ENCODE peak calls at places on chromosomes 11 and 22, in seven cellular contexts. X, Z, J, H, F, Q and R are unnamed samples.

GRCh38 chr11:7927635-7928034 is 3.4 kb downstream of the OR10A6 start:
- DNase-seq in X (no peak), Z (no peak), J (no peak), H (no peak), F (no peak), Q (no peak), R (no peak)

GRCh38 chr11:128477811-128478210 is 109.5 kb downstream of the ETS1 start:
- DNase-seq in X (no peak), Z (no peak), J (no peak), H (no peak), F (no peak), Q (no peak), R (no peak)

GRCh38 chr11:131737357-131737756 is 366.9 kb downstream of the NTM start:
- DNase-seq in X (no peak), Z (no peak), J (no peak), H (no peak), F (no peak), Q (no peak), R (no peak)

GRCh38 chr11:14539867-14540475 is 19.8 kb upstream of the PSMA1 start:
- DNase-seq in X (no peak), Z (no peak), J (no peak), H (no peak), F (no peak), Q (no peak), R (no peak)

GRCh38 chr11:118006153-118006534 is 19.9 kb downstream of the IL10RA start:
- DNase-seq in X (no peak), Z (no peak), J (no peak), H (no peak), F (no peak), Q (no peak), R (no peak)

GRCh38 chr22:46122511-46122971 is 27.8 kb upstream of the PPARA start:
- DNase-seq in X (peak; percentile 89), Z (no peak), J (peak; percentile 95), H (peak; percentile 75), F (peak; percentile 74), Q (peak; percentile 76), R (peak; percentile 72)

GRCh38 chr11:57649826-57650738 is at the start of gene YPEL4:
- DNase-seq in X (peak; percentile 89), Z (no peak), J (peak; percentile 88), H (peak; percentile 40), F (peak; percentile 79), Q (peak; percentile 50), R (no peak)

GRCh38 chr22:17501679-17502285 is 61.5 kb upstream of the SLC25A18 start:
- DNase-seq in X (peak; percentile 55), Z (no peak), J (peak; percentile 69), H (no peak), F (peak; percentile 20), Q (no peak), R (peak; percentile 26)

GRCh38 chr11:106787454-106787853 is 230.8 kb downstream of the GUCY1A2 start:
- DNase-seq in X (no peak), Z (no peak), J (no peak), H (no peak), F (no peak), Q (no peak), R (no peak)

GRCh38 chr11:64694821-64695365 is 28.1 kb downstream of the NRXN2 start:
- DNase-seq in X (peak; percentile 75), Z (no peak), J (peak; percentile 90), H (no peak), F (no peak), Q (no peak), R (no peak)

GRCh38 chr11:97772696-97773095 is 1248.1 kb upstream of the CNTN5 start:
- DNase-seq in X (no peak), Z (no peak), J (peak; percentile 11), H (no peak), F (no peak), Q (no peak), R (no peak)

GRCh38 chr11:20417771-20418170 is 30.3 kb downstream of the PRMT3 start:
- DNase-seq in X (no peak), Z (no peak), J (peak; percentile 29), H (no peak), F (no peak), Q (no peak), R (no peak)

GRCh38 chr22:22479999-22480532 is 28.5 kb downstream of the ZNF280B start:
- DNase-seq in X (no peak), Z (no peak), J (no peak), H (no peak), F (no peak), Q (no peak), R (no peak)

GRCh38 chr11:61947486-61948210 is 2.5 kb upstream of the BEST1 start:
- DNase-seq in X (peak; percentile 96), Z (peak; percentile 87), J (peak; percentile 87), H (peak; percentile 85), F (peak; percentile 95), Q (peak; percentile 83), R (peak; percentile 85)

GRCh38 chr11:134669796-134670195 is 257.8 kb upstream of the B3GAT1 start:
- DNase-seq in X (peak; percentile 10), Z (no peak), J (no peak), H (no peak), F (no peak), Q (no peak), R (no peak)

GRCh38 chr11:2566223-2567025 is 121.6 kb downstream of the KCNQ1 start:
- DNase-seq in X (peak; percentile 51), Z (no peak), J (no peak), H (peak; percentile 13), F (no peak), Q (peak; percentile 24), R (no peak)

GRCh38 chr11:27848423-27848822 is 148.2 kb upstream of the BDNF start:
- DNase-seq in X (no peak), Z (no peak), J (no peak), H (no peak), F (no peak), Q (no peak), R (no peak)
- TF ChIP-seq CTCF in X (no peak), Z (no peak), J (no peak), H (no peak), F (no peak), Q (no peak), R (no peak)

DNA sequence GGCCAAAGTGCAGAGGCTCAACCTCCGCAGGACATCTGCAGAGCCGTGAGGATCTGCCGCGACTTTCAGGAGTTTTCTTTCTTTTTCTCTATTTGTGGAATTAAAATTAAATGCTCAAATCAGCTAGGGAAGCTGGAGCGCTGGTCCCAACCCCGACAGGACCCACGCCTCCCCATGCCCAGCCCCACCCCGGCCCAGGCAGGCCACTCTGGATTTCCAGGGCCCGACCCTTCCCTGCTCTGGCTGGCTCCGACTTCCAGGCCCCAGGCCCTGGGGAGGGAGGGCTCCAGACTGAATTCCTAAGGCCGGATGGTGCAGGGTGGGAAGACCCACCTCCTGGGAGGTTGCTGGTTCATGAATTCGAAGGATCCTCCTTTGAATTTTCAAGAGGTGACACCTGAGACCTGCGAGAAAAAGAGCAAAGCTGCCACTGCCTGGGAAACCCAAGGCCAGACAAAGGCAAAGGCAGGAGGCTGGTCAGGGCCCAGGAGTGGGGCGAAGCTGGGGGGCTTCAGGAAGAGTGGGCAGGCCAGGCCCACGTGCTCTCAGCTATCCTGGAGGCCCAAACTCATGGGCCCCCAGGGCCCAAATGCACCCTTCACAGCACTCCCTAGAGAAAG is 47.0 kb upstream of the LINC01488 start:
- DNase-seq in X (peak; percentile 90), Z (no peak), J (no peak), H (peak; percentile 9), F (no peak), Q (no peak), R (peak; percentile 36)
- H3K4me1 ChIP-seq in X (peaks cover 15% of the 10 kb centered on the region), Z (no peaks in the 10 kb centered on the region), J (no peaks in the 10 kb centered on the region), H (no peaks in the 10 kb centered on the region), F (no peaks in the 10 kb centered on the region), Q (peaks cover 27% of the 10 kb centered on the region), R (no peaks in the 10 kb centered on the region)

GRCh38 chr22:37253164-37253660 is 9.1 kb upstream of the RAC2 start:
- DNase-seq in X (peak; percentile 50), Z (no peak), J (no peak), H (no peak), F (no peak), Q (no peak), R (no peak)
- TF ChIP-seq CTCF in X (peak; percentile 44), Z (no peak), J (peak; percentile 25), H (no peak), F (no peak), Q (no peak), R (no peak)

GRCh38 chr22:49929553-49929979 is 11.1 kb downstream of the CRELD2 start:
- DNase-seq in X (peak; percentile 90), Z (no peak), J (peak; percentile 97), H (peak; percentile 60), F (peak; percentile 46), Q (peak; percentile 80), R (peak; percentile 73)
- H3K4me1 ChIP-seq in X (no peaks in the 10 kb centered on the region), Z (peaks cover 38% of the 10 kb centered on the region), J (no peaks in the 10 kb centered on the region), H (peaks cover 59% of the 10 kb centered on the region), F (peaks cover 16% of the 10 kb centered on the region), Q (peaks cover 22% of the 10 kb centered on the region), R (peaks cover 51% of the 10 kb centered on the region)

DNA sequence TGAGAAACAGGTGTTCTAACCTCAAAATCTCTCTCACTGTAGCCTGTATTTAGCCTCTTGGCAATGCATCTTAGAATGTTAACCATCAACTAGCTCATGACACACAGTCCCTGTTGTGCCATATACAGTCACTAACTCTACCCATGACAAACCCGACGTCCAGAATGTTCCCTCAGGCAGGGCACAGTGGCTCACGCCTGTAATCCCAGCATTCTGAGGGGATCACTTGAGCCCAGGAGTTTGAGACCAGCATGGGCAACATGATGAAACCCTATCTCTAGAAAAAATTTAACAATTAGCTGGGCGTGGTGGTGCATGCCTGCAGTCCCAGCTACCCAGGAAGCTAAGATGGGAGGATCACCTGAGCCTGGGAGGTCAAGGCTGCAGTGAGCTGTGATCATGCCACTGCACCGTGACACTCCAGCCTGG is 18.2 kb upstream of the CCDC34 start:
- DNase-seq in X (no peak), Z (no peak), J (no peak), H (no peak), F (no peak), Q (peak; percentile 56), R (no peak)
- TF ChIP-seq CTCF in X (no peak), Z (no peak), J (no peak), H (no peak), F (no peak), Q (no peak), R (no peak)

GRCh38 chr11:114199051-114199450 is 97.1 kb upstream of the NNMT start:
- DNase-seq in X (no peak), Z (no peak), J (no peak), H (no peak), F (no peak), Q (no peak), R (no peak)

GRCh38 chr11:114200785-114201184 is 95.4 kb upstream of the NNMT start:
- DNase-seq in X (no peak), Z (no peak), J (no peak), H (no peak), F (no peak), Q (no peak), R (no peak)

GRCh38 chr11:114201219-114201618 is 95.0 kb upstream of the NNMT start:
- DNase-seq in X (no peak), Z (no peak), J (no peak), H (no peak), F (no peak), Q (no peak), R (no peak)

GRCh38 chr11:114200351-114200750 is 95.8 kb upstream of the NNMT start:
- DNase-seq in X (no peak), Z (no peak), J (no peak), H (no peak), F (no peak), Q (no peak), R (no peak)

GRCh38 chr11:114202011-114202609 is 94.1 kb upstream of the NNMT start:
- DNase-seq in X (no peak), Z (no peak), J (no peak), H (no peak), F (no peak), Q (no peak), R (no peak)
- H3K4me1 ChIP-seq in X (peaks cover 7% of the 10 kb centered on the region), Z (peaks cover 74% of the 10 kb centered on the region), J (no peaks in the 10 kb centered on the region), H (peaks cover 98% of the 10 kb centered on the region), F (peaks cover 18% of the 10 kb centered on the region), Q (peaks cover 13% of the 10 kb centered on the region), R (peaks cover 51% of the 10 kb centered on the region)

GRCh38 chr22:20641919-20642579 is 131.9 kb upstream of the SERPIND1 start:
- DNase-seq in X (no peak), Z (no peak), J (no peak), H (no peak), F (no peak), Q (no peak), R (no peak)
- TF ChIP-seq CTCF in X (no peak), Z (no peak), J (no peak), H (no peak), F (no peak), Q (no peak), R (no peak)